ENCODE peak calls at places on chromosomes 1 and 21, in five cellular contexts. R is epithelial cell of esophagus, V is heart left ventricle, N is colonic mucosa, C is HEK293T. O is an unnamed sample.
A peak's percentile ranks its signal among the peaks of the same experiment; 100 is the strongest.

GRCh38 chr1:112888630-112889029 is 67.4 kb downstream of the SLC16A1 start:
- DNase-seq in V (no peak), C (no peak), N (no peak), R (no peak), O (no peak)

GRCh38 chr1:215594640-215595039 is 27.5 kb downstream of the KCTD3 start:
- DNase-seq in N (no peak), C (no peak), V (no peak), R (no peak), O (no peak)

GRCh38 chr1:15384301-15384901 is 25.3 kb upstream of the EFHD2 start:
- DNase-seq in R (no peak), C (no peak), N (no peak), V (no peak), O (no peak)

GRCh38 chr21:43884012-43884860 is 19.2 kb downstream of the AGPAT3 start:
- DNase-seq in C (peak; percentile 51), V (no peak), N (peak; percentile 88), R (peak; percentile 59), O (no peak)

GRCh38 chr1:2989976-2990375 is 31.3 kb upstream of the ACTRT2 start:
- DNase-seq in V (peak; percentile 60), N (no peak), R (no peak), C (no peak), O (no peak)

GRCh38 chr21:29163381-29164115 is 33.1 kb downstream of the MAP3K7CL start:
- DNase-seq in N (no peak), V (no peak), C (no peak), R (no peak), O (no peak)

GRCh38 chr1:83029916-83030315 is 969.0 kb downstream of the TTLL7 start:
- DNase-seq in N (no peak), C (no peak), R (no peak), V (no peak), O (no peak)

GRCh38 chr1:197737916-197738315 is 37.4 kb downstream of the DENND1B start:
- DNase-seq in V (no peak), C (no peak), R (no peak), N (no peak), O (peak; percentile 60)

GRCh38 chr1:184621262-184621661 is 133.4 kb downstream of the EDEM3 start:
- DNase-seq in V (no peak), C (no peak), R (no peak), N (no peak), O (no peak)

GRCh38 chr1:203304391-203304918 is 864 bp upstream of the BTG2 start:
- DNase-seq in V (no peak), R (no peak), N (peak; percentile 39), C (no peak), O (no peak)

GRCh38 chr1:88787023-88787903 is 103.2 kb downstream of the PKN2 start:
- DNase-seq in N (no peak), V (no peak), R (no peak), C (no peak), O (no peak)